ENCODE peak calls at places on chromosomes 2 and 18, in four cellular contexts. One of them, this sample, is unnamed.

GRCh38 chr2:11540148-11540995 is 6.5 kb downstream of the GREB1 start:
- DNase-seq in hippocampal formation: peak
- DNase-seq in anterior cingulate cortex: no peak
- DNase-seq in iris pigment epithelial cell: no peak
- DNase-seq in this sample: no peak

GRCh38 chr2:239298126-239298804 is 102.6 kb downstream of the HDAC4 start:
- DNase-seq in anterior cingulate cortex: no peak
- DNase-seq in iris pigment epithelial cell: no peak
- DNase-seq in hippocampal formation: no peak
- DNase-seq in this sample: peak

GRCh38 chr2:240305369-240305962 is 130.0 kb upstream of the GPC1 start:
- DNase-seq in hippocampal formation: no peak
- DNase-seq in iris pigment epithelial cell: no peak
- DNase-seq in anterior cingulate cortex: no peak
- DNase-seq in this sample: no peak

GRCh38 chr2:84880645-84881521 is at the start of gene TRABD2A:
- DNase-seq in hippocampal formation: no peak
- DNase-seq in anterior cingulate cortex: no peak
- DNase-seq in iris pigment epithelial cell: peak
- DNase-seq in this sample: peak

GRCh38 chr2:120568975-120569268 is 166.7 kb upstream of the GLI2 start:
- DNase-seq in iris pigment epithelial cell: no peak
- DNase-seq in hippocampal formation: no peak
- DNase-seq in anterior cingulate cortex: no peak
- DNase-seq in this sample: no peak

GRCh38 chr2:137951606-137952005 is 12.7 kb upstream of the HNMT start:
- DNase-seq in hippocampal formation: no peak
- DNase-seq in anterior cingulate cortex: no peak
- DNase-seq in iris pigment epithelial cell: peak
- DNase-seq in this sample: no peak

GRCh38 chr2:28895189-28895893 is 874 bp downstream of the WDR43 start:
- DNase-seq in anterior cingulate cortex: no peak
- DNase-seq in hippocampal formation: no peak
- DNase-seq in iris pigment epithelial cell: peak
- DNase-seq in this sample: peak

GRCh38 chr2:44362207-44363015 is 664 bp downstream of the CAMKMT start:
- DNase-seq in hippocampal formation: peak
- DNase-seq in iris pigment epithelial cell: peak
- DNase-seq in anterior cingulate cortex: peak
- DNase-seq in this sample: peak

GRCh38 chr2:238462782-238463396 is 36.2 kb downstream of the ASB1 start:
- DNase-seq in anterior cingulate cortex: no peak
- DNase-seq in hippocampal formation: no peak
- DNase-seq in iris pigment epithelial cell: peak
- DNase-seq in this sample: peak

GRCh38 chr18:77164762-77165485 is 32.3 kb upstream of the MBP start:
- DNase-seq in hippocampal formation: no peak
- DNase-seq in iris pigment epithelial cell: no peak
- DNase-seq in anterior cingulate cortex: no peak
- DNase-seq in this sample: no peak

GRCh38 chr2:164840930-164841718 is 499 bp downstream of the COBLL1 start:
- DNase-seq in iris pigment epithelial cell: peak
- DNase-seq in hippocampal formation: peak
- DNase-seq in anterior cingulate cortex: no peak
- DNase-seq in this sample: no peak

GRCh38 chr2:95043300-95043786 is 17.8 kb downstream of the MAL start:
- DNase-seq in anterior cingulate cortex: peak
- DNase-seq in iris pigment epithelial cell: peak
- DNase-seq in hippocampal formation: peak
- DNase-seq in this sample: no peak

GRCh38 chr2:203623616-203624015 is 82.8 kb upstream of the CD28 start:
- DNase-seq in anterior cingulate cortex: no peak
- DNase-seq in iris pigment epithelial cell: peak
- DNase-seq in hippocampal formation: no peak
- DNase-seq in this sample: no peak

GRCh38 chr2:29215739-29216608 is 100.8 kb downstream of the CLIP4 start:
- DNase-seq in anterior cingulate cortex: no peak
- DNase-seq in iris pigment epithelial cell: no peak
- DNase-seq in hippocampal formation: no peak
- DNase-seq in this sample: no peak

GRCh38 chr2:180334514-180334913 is 327.4 kb upstream of the CWC22 start:
- DNase-seq in hippocampal formation: no peak
- DNase-seq in iris pigment epithelial cell: no peak
- DNase-seq in anterior cingulate cortex: no peak
- DNase-seq in this sample: no peak